ENCODE peak calls at places on chromosome 7, in six cellular contexts. D is NCI-H1694 treated with DMSO at 0.1 percent for 48 hours, Z is lower lobe of right lung, A is WTC11, P is GM23248, I is HS-27A. M is an unnamed sample.

GRCh38 chr7:158975526-158976467 is 119.4 kb downstream of the DYNC2I1 start:
- DNase-seq in I (no peak), Z (no peak), P (no peak), D (no peak), A (peak; percentile 60), M (no peak)

GRCh38 chr7:101814081-101814995 is 3.1 kb upstream of the CUX1 start:
- DNase-seq in Z (peak; percentile 82), A (peak; percentile 65), I (no peak), D (peak; percentile 38), P (peak; percentile 76), M (peak; percentile 78)

GRCh38 chr7:112112822-112113255 is 93.4 kb downstream of the DOCK4 start:
- DNase-seq in I (no peak), Z (no peak), D (no peak), P (peak; percentile 86), A (no peak), M (no peak)

GRCh38 chr7:70707823-70708243 is 424.1 kb upstream of the GALNT17 start:
- DNase-seq in Z (no peak), I (no peak), D (no peak), P (no peak), A (no peak), M (no peak)

GRCh38 chr7:24922099-24922773 is 57.7 kb downstream of the OSBPL3 start:
- DNase-seq in D (no peak), I (no peak), Z (no peak), A (no peak), P (peak; percentile 78), M (no peak)

GRCh38 chr7:56007891-56008290 is 43.4 kb downstream of the PSPH start:
- DNase-seq in I (no peak), D (no peak), P (no peak), Z (no peak), A (no peak), M (no peak)

GRCh38 chr7:133230591-133231194 is 22.2 kb upstream of the EXOC4 start:
- DNase-seq in D (peak; percentile 47), A (peak; percentile 63), P (peak; percentile 51), Z (no peak), I (no peak), M (no peak)

GRCh38 chr7:108662783-108663182 is 93.1 kb downstream of the DNAJB9 start:
- DNase-seq in P (no peak), Z (no peak), D (no peak), I (no peak), A (no peak), M (no peak)

GRCh38 chr7:12111461-12112405 is 99.4 kb upstream of the TMEM106B start:
- DNase-seq in Z (peak; percentile 72), A (peak; percentile 74), D (no peak), I (no peak), P (peak; percentile 19), M (peak; percentile 32)